ENCODE peak calls at places on chromosome X, in four cellular contexts. O is cardiac muscle cell, D is choroid plexus epithelial cell, N is GM12864. Y is an unnamed sample.

GRCh38 chrX:19593684-19594083 is 78.4 kb upstream of the MAP3K15 start:
- DNase-seq in O (peak; percentile 30), D (peak; percentile 68), N (no peak), Y (peak; percentile 53)

GRCh38 chrX:64395568-64395929 is 297 bp upstream of the MTMR8 start:
- DNase-seq in O (no peak), D (no peak), N (no peak), Y (no peak)

GRCh38 chrX:50691820-50692219 is 122.2 kb downstream of the SHROOM4 start:
- DNase-seq in O (peak; percentile 57), D (peak; percentile 63), N (no peak), Y (peak; percentile 38)

GRCh38 chrX:118355225-118355920 is 9.5 kb downstream of the WDR44 start:
- DNase-seq in O (no peak), D (no peak), N (no peak), Y (no peak)

GRCh38 chrX:109954955-109955354 is 48.0 kb upstream of the TMEM164 start:
- DNase-seq in O (no peak), D (no peak), N (no peak), Y (no peak)

GRCh38 chrX:154021131-154021611 is 1.5 kb upstream of the IRAK1 start:
- DNase-seq in O (no peak), D (peak; percentile 60), N (no peak), Y (peak; percentile 62)

GRCh38 chrX:23799469-23800065 is 16.6 kb downstream of the SAT1 start:
- DNase-seq in O (no peak), D (peak; percentile 55), N (no peak), Y (peak; percentile 24)

GRCh38 chrX:118272237-118272636 is 73.7 kb upstream of the WDR44 start:
- DNase-seq in O (no peak), D (peak; percentile 14), N (no peak), Y (peak; percentile 0)

GRCh38 chrX:121109986-121110385 is 62.6 kb downstream of the GLUD2 start:
- DNase-seq in O (no peak), D (no peak), N (no peak), Y (no peak)

GRCh38 chrX:112761239-112762207 is 79.1 kb downstream of the AMOT start:
- DNase-seq in O (no peak), D (no peak), N (peak; percentile 47), Y (no peak)

GRCh38 chrX:103565752-103566151 is 19.6 kb upstream of the TCEAL4 start:
- DNase-seq in O (no peak), D (peak; percentile 72), N (no peak), Y (peak; percentile 60)

GRCh38 chrX:110847334-110847733 is 51.7 kb upstream of the CHRDL1 start:
- DNase-seq in O (peak; percentile 81), D (peak; percentile 67), N (peak; percentile 24), Y (peak; percentile 49)

GRCh38 chrX:56782791-56783449 is 53.9 kb downstream of the NBDY start:
- DNase-seq in O (no peak), D (no peak), N (no peak), Y (no peak)

GRCh38 chrX:105564536-105564935 is 257.8 kb upstream of the NRK start:
- DNase-seq in O (no peak), D (peak; percentile 86), N (no peak), Y (peak; percentile 47)

GRCh38 chrX:19382500-19383145 is 38.9 kb downstream of the PDHA1 start:
- DNase-seq in O (peak; percentile 66), D (peak; percentile 56), N (peak; percentile 2), Y (no peak)

GRCh38 chrX:50941638-50942037 is 31.1 kb downstream of the BMP15 start:
- DNase-seq in O (no peak), D (peak; percentile 0), N (no peak), Y (no peak)

GRCh38 chrX:48702032-48702431 is 5.5 kb downstream of the SUV39H1 start:
- DNase-seq in O (no peak), D (no peak), N (no peak), Y (no peak)

GRCh38 chrX:74179071-74179470 is 124.9 kb upstream of the ZCCHC13 start:
- DNase-seq in O (no peak), D (peak; percentile 53), N (no peak), Y (peak; percentile 44)

GRCh38 chrX:69968956-69969355 is 80.8 kb downstream of the AWAT2 start:
- DNase-seq in O (no peak), D (peak; percentile 5), N (no peak), Y (no peak)

GRCh38 chrX:39682778-39683177 is 415.0 kb downstream of the BCOR start:
- DNase-seq in O (no peak), D (no peak), N (no peak), Y (no peak)

GRCh38 chrX:19673334-19674040 is 158.2 kb upstream of the MAP3K15 start:
- DNase-seq in O (no peak), D (peak; percentile 95), N (no peak), Y (peak; percentile 95)

GRCh38 chrX:38627683-38628082 is 66.3 kb downstream of the TSPAN7 start:
- DNase-seq in O (no peak), D (peak; percentile 37), N (no peak), Y (no peak)
- TF ChIP-seq CTCF in O (peak; percentile 37), D (peak; percentile 57), N (peak; percentile 74), Y (peak; percentile 28)

DNA sequence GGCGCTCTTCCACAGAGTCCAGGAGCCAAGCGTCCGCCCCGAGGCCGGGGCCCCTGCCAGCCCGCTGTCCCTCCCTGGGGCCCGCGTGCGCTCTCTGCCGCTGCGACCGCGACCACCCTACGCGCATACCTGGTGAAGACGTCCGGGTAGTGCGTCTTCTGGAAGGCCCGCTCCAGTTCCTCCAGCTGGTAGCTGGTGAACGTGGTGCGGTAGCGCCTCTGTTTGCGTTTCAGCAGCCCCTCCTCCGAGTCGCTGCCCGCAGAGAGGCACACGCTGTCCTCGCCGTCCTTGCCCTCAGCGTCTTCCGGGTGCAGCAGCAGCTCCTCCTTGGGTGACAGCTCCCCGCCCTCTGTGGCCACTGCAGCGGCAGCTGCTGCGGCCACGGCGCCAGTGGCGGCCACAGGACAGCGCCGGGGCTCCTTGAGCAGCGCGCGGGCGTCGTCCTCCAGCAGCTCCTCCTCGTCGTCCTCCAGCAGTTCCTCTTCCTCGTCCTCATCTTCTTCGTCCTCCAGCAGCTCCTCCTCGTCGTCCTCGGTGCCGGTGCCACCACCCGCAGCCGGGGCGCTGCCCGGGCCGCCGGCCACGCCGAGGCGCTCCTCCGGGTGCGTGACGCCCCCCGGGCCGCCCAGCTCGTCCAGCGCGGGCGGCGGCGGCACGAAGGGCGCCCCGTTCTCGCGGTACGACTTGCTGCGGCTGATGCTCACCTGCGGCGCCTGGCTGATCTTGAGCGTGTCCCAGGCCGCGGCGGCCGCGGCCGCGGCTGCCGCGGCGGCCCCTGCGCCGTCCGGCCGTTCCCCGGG is 2.8 kb downstream of the ARX start:
- DNase-seq in O (no peak), D (no peak), N (no peak), Y (no peak)
- H3K4me3 ChIP-seq in O (peak overlapping the region; percentile 12), D (no peak overlapping the region), N (peak overlapping the region; percentile 36), Y (no peak overlapping the region)

GRCh38 chrX:28659269-28659668 is 72.0 kb downstream of the IL1RAPL1 start:
- DNase-seq in O (no peak), D (no peak), N (no peak), Y (no peak)
- TF ChIP-seq CTCF in O (peak; percentile 10), D (peak; percentile 16), N (peak; percentile 22), Y (no peak)

GRCh38 chrX:128425546-128425945 is 373.3 kb upstream of the ACTRT1 start:
- DNase-seq in O (no peak), D (no peak), N (no peak), Y (no peak)
- H3K4me3 ChIP-seq in O (no peak overlapping the region), D (no peak overlapping the region), N (no peak overlapping the region), Y (no peak overlapping the region)

GRCh38 chrX:68490644-68491043 is 8.2 kb upstream of the YIPF6 start:
- DNase-seq in O (peak; percentile 8), D (peak; percentile 52), N (no peak), Y (peak; percentile 12)
- TF ChIP-seq CTCF in O (peak; percentile 45), D (peak; percentile 59), N (peak; percentile 21), Y (peak; percentile 55)

DNA sequence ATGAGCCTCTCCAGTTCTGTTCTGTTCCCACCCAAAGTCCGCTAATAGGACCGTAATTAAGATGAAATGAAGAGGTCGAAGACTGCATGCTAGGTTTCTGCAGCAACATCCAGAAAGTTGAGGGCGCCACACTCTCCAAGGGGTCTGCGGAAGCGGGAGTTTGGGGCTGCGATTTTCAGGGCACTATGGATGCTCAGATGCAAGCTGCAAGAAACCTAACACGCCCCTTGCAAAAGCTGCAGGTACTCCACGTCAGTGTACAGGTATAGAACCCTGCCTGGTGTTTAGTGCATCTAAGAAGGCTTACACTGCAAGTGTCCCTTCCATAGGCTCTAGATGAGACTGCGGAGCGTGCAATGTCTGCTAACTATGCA is 61.4 kb downstream of the RHOXF2B start:
- DNase-seq in O (no peak), D (no peak), N (no peak), Y (no peak)
- H3K4me3 ChIP-seq in O (peak overlapping the region; percentile 20), D (no peak overlapping the region), N (no peak overlapping the region), Y (no peak overlapping the region)

Y was measured in AG10803.